ENCODE peak calls at places on chromosomes 13 and 19, in five cellular contexts. J is colonic mucosa; V is HEK293T; P is T-cell; G is activated effector memory CD4-positive, alpha-beta T cell treated with Interleukin-2 at 50 U/mL for 16 hours. R is an unnamed sample.

GRCh38 chr13:112938680-112939079 is 30.3 kb upstream of the MCF2L start:
- DNase-seq in J (no peak), V (no peak), P (no peak), G (no peak), R (no peak)

GRCh38 chr13:77416666-77417212 is 89.8 kb upstream of the MYCBP2 start:
- DNase-seq in J (no peak), V (no peak), P (no peak), G (no peak), R (no peak)

GRCh38 chr13:114082849-114083645 is 49.4 kb downstream of the RASA3 start:
- DNase-seq in J (no peak), V (no peak), P (no peak), G (no peak), R (no peak)

GRCh38 chr13:21429217-21429616 is 29.9 kb downstream of the ZDHHC20 start:
- DNase-seq in J (no peak), V (no peak), P (no peak), G (no peak), R (no peak)

GRCh38 chr13:106709509-106709908 is 141.6 kb upstream of the ARGLU1 start:
- DNase-seq in J (no peak), V (no peak), P (no peak), G (no peak), R (peak)

GRCh38 chr19:6232567-6232966 is 47.2 kb downstream of the MLLT1 start:
- DNase-seq in J (no peak), V (no peak), P (no peak), G (no peak), R (peak)

GRCh38 chr19:4267101-4267900 is 11.8 kb upstream of the SHD start:
- DNase-seq in J (peak), V (peak), P (peak), G (peak), R (peak)

GRCh38 chr13:79780240-79780639 is 299.3 kb downstream of the NDFIP2 start:
- DNase-seq in J (no peak), V (no peak), P (no peak), G (no peak), R (no peak)

GRCh38 chr19:10899171-10899653 is 27.9 kb downstream of the CARM1 start:
- DNase-seq in J (peak), V (no peak), P (no peak), G (no peak), R (no peak)

GRCh38 chr19:5292453-5292842 is 48.2 kb downstream of the PTPRS start:
- DNase-seq in J (no peak), V (peak), P (no peak), G (no peak), R (no peak)

GRCh38 chr13:50244355-50244912 is 229.2 kb downstream of the KCNRG start:
- DNase-seq in J (no peak), V (no peak), P (no peak), G (no peak), R (no peak)

GRCh38 chr19:33781996-33782395 is 14.7 kb upstream of the KCTD15 start:
- DNase-seq in J (no peak), V (no peak), P (no peak), G (no peak), R (peak)

GRCh38 chr19:13154911-13155471 is 4.8 kb downstream of the IER2 start:
- DNase-seq in J (peak), V (no peak), P (peak), G (peak), R (peak)

GRCh38 chr19:8446055-8446709 is 1.4 kb downstream of the HNRNPM start:
- DNase-seq in J (no peak), V (no peak), P (no peak), G (no peak), R (peak)

GRCh38 chr13:111387026-111387871 is 66.8 kb downstream of the TEX29 start:
- DNase-seq in J (no peak), V (no peak), P (no peak), G (no peak), R (no peak)

GRCh38 chr19:33662391-33662790 is 40.6 kb downstream of the CHST8 start:
- DNase-seq in J (no peak), V (no peak), P (no peak), G (no peak), R (no peak)

GRCh38 chr19:3708207-3708931 is at the start of gene TJP3:
- DNase-seq in J (peak), V (no peak), P (no peak), G (no peak), R (peak)

GRCh38 chr19:3890590-3890989 is 10.1 kb downstream of the ATCAY start:
- DNase-seq in J (no peak), V (no peak), P (no peak), G (no peak), R (no peak)

GRCh38 chr19:11479470-11480080 is 1.3 kb downstream of the ELAVL3 start:
- DNase-seq in J (peak), V (peak), P (no peak), G (no peak), R (peak)

GRCh38 chr13:114143806-114144605 is 11.6 kb upstream of the RASA3 start:
- DNase-seq in J (no peak), V (peak), P (peak), G (peak), R (no peak)

GRCh38 chr19:35502751-35503150 is 10.7 kb downstream of the DMKN start:
- DNase-seq in J (no peak), V (no peak), P (no peak), G (no peak), R (no peak)

R was measured in iris pigment epithelial cell.